ENCODE peak calls at places on chromosomes 7 and 10, in six cellular contexts. N is A549, F is endothelial cell of umbilical vein, O is HepG2, X is K562, U is GM12878. J is an unnamed sample.

GRCh38 chr10:59585046-59585700 is 124.5 kb downstream of the SLC16A9 start:
- DNase-seq in F (peak), N (no peak), U (no peak), O (no peak), X (no peak), J (no peak)

GRCh38 chr7:8532116-8532515 is 98.7 kb downstream of the NXPH1 start:
- DNase-seq in U (no peak), F (no peak), O (no peak), N (no peak), X (no peak), J (no peak)

GRCh38 chr10:59588791-59589190 is 120.9 kb downstream of the SLC16A9 start:
- DNase-seq in O (no peak), U (no peak), F (no peak), N (no peak), X (peak), J (no peak)

GRCh38 chr7:5622286-5622685 is 159.2 kb downstream of the RNF216 start:
- DNase-seq in U (no peak), X (no peak), F (no peak), O (no peak), N (no peak), J (no peak)

GRCh38 chr10:14674376-14675050 is 100.2 kb downstream of the FAM107B start:
- DNase-seq in X (no peak), F (no peak), N (no peak), U (no peak), O (no peak), J (no peak)

GRCh38 chr7:17584822-17585221 is 286.4 kb downstream of the AHR start:
- DNase-seq in F (no peak), O (no peak), N (no peak), X (no peak), U (no peak), J (no peak)

GRCh38 chr10:100631192-100631591 is 95.4 kb downstream of the HIF1AN start:
- DNase-seq in U (no peak), O (no peak), X (peak), F (no peak), N (no peak), J (no peak)

GRCh38 chr7:155289107-155289506 is 8.6 kb upstream of the INSIG1 start:
- DNase-seq in F (no peak), N (no peak), U (no peak), X (no peak), O (no peak), J (no peak)

GRCh38 chr10:92125169-92125543 is 165.7 kb downstream of the CPEB3 start:
- DNase-seq in F (no peak), O (no peak), N (no peak), X (no peak), U (no peak), J (no peak)

GRCh38 chr7:16921644-16922257 is 40.0 kb upstream of the AGR3 start:
- DNase-seq in O (no peak), N (no peak), F (no peak), U (no peak), X (no peak), J (no peak)

GRCh38 chr10:77877461-77878344 is 48.9 kb downstream of the DLG5 start:
- DNase-seq in N (no peak), U (peak), X (no peak), O (no peak), F (peak), J (peak)

GRCh38 chr10:6039711-6040110 is 22.5 kb downstream of the IL2RA start:
- DNase-seq in X (no peak), U (no peak), O (no peak), N (no peak), F (no peak), J (no peak)

GRCh38 chr10:125102821-125103220 is 57.5 kb downstream of the CTBP2 start:
- DNase-seq in N (no peak), X (no peak), U (no peak), F (no peak), O (no peak), J (no peak)

GRCh38 chr10:133391761-133392518 is 2.0 kb upstream of the MTG1 start:
- DNase-seq in U (no peak), O (no peak), X (no peak), N (no peak), F (no peak), J (no peak)

GRCh38 chr7:68722044-68722443 is 876.2 kb upstream of the AUTS2 start:
- DNase-seq in N (no peak), O (no peak), U (no peak), F (no peak), X (no peak), J (no peak)

GRCh38 chr10:86366033-86366901 is at the start of gene GRID1:
- DNase-seq in U (no peak), F (no peak), X (no peak), N (no peak), O (no peak), J (peak)

GRCh38 chr10:15504101-15504840 is 133.2 kb upstream of the FAM171A1 start:
- DNase-seq in O (no peak), X (peak), F (no peak), U (no peak), N (no peak), J (no peak)

GRCh38 chr7:157830331-157830730 is 493.5 kb downstream of the DNAJB6 start:
- DNase-seq in F (no peak), O (no peak), U (no peak), N (no peak), X (no peak), J (no peak)

GRCh38 chr10:1345368-1345767 is 289.2 kb downstream of the WDR37 start:
- DNase-seq in U (no peak), X (no peak), O (no peak), F (no peak), N (no peak), J (no peak)

GRCh38 chr10:102964713-102965112 is 46.6 kb downstream of the CNNM2 start:
- DNase-seq in X (no peak), U (no peak), N (no peak), F (no peak), O (no peak), J (no peak)

GRCh38 chr10:112092529-112092928 is 91.0 kb downstream of the GPAM start:
- DNase-seq in O (no peak), X (no peak), U (no peak), N (no peak), F (no peak), J (no peak)

GRCh38 chr7:21948364-21948763 is 2.7 kb upstream of the CDCA7L start:
- DNase-seq in U (no peak), X (no peak), F (no peak), O (no peak), N (no peak), J (no peak)

GRCh38 chr7:151281686-151282085 is 33.2 kb upstream of the SMARCD3 start:
- DNase-seq in N (no peak), X (no peak), F (no peak), U (no peak), O (no peak), J (no peak)

GRCh38 chr7:2120251-2120660 is 112.5 kb downstream of the MAD1L1 start:
- DNase-seq in O (no peak), F (no peak), N (no peak), U (no peak), X (no peak), J (no peak)

GRCh38 chr7:69934475-69934903 is 336.2 kb downstream of the AUTS2 start:
- DNase-seq in X (no peak), N (no peak), F (no peak), U (no peak), O (no peak), J (no peak)

GRCh38 chr7:155489862-155490696 is 32.1 kb downstream of the EN2 start:
- DNase-seq in F (no peak), U (no peak), X (no peak), O (no peak), N (no peak), J (no peak)

GRCh38 chr10:132322621-132323048 is 9.4 kb upstream of the LRRC27 start:
- DNase-seq in U (no peak), N (peak), O (peak), F (no peak), X (no peak), J (peak)

GRCh38 chr7:22647451-22648257 is 79.3 kb upstream of the IL6 start:
- DNase-seq in U (no peak), O (no peak), F (peak), X (peak), N (no peak), J (no peak)

GRCh38 chr7:20440472-20441105 is 109.9 kb downstream of the ITGB8 start:
- DNase-seq in X (peak), O (peak), U (no peak), F (peak), N (peak), J (peak)

GRCh38 chr10:70549351-70549961 is 53.1 kb downstream of the PRF1 start:
- DNase-seq in N (no peak), F (no peak), X (no peak), U (no peak), O (no peak), J (no peak)

GRCh38 chr10:63611078-63611477 is 89.9 kb downstream of the REEP3 start:
- DNase-seq in F (peak), X (no peak), U (no peak), O (no peak), N (no peak), J (no peak)
- TF ChIP-seq MAX in F (no peak), X (no peak), U (no peak), O (no peak), N (no peak), J (no peak)

GRCh38 chr7:34011017-34011680 is 105.8 kb downstream of the BMPER start:
- DNase-seq in X (no peak), O (no peak), F (no peak), U (no peak), N (no peak), J (no peak)
- TF ChIP-seq MYC in X (no peak), O (no peak), F (no peak), U (no peak), N (no peak), J (no peak)

GRCh38 chr10:33186150-33186549 is 148.3 kb downstream of the NRP1 start:
- DNase-seq in X (no peak), U (no peak), N (no peak), F (no peak), O (no peak), J (no peak)

GRCh38 chr10:33180390-33180789 is 154.1 kb downstream of the NRP1 start:
- DNase-seq in U (no peak), O (peak), F (no peak), N (no peak), X (no peak), J (no peak)

GRCh38 chr10:33187427-33187999 is 147.0 kb downstream of the NRP1 start:
- DNase-seq in X (no peak), N (no peak), F (no peak), O (no peak), U (no peak), J (no peak)

GRCh38 chr10:33179056-33179455 is 155.4 kb downstream of the NRP1 start:
- DNase-seq in U (no peak), F (peak), O (no peak), N (no peak), X (no peak), J (no peak)

DNA sequence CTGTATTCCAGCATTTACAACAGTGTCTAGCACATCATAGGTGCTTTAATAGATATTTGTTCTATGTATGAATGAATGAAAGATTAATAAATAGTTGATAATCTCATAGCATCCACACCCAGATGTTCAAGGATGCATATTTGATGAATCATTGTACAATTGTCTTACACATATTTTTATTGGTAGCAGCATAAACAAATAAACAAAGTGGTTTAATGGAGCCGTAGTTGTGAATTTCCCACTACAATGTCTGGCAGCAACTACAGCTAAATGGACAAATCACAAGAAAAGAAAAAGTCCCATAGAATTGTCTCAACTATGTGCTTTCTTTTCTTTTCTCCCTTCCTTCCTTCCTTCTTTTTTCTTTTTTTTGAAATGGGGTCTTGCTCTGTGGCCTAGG is 150.8 kb downstream of the NRP1 start:
- DNase-seq in X (no peak), N (no peak), U (no peak), F (no peak), O (no peak), J (no peak)
- TF ChIP-seq MAX in X (no peak), N (no peak), U (no peak), F (no peak), O (no peak), J (no peak)

GRCh38 chr7:84043661-84044191 is 150.9 kb downstream of the SEMA3A start:
- DNase-seq in O (peak), X (no peak), F (no peak), U (no peak), N (no peak), J (no peak)

GRCh38 chr7:84039432-84039831 is 155.2 kb downstream of the SEMA3A start:
- DNase-seq in O (no peak), F (no peak), X (no peak), N (no peak), U (no peak), J (no peak)

GRCh38 chr7:84041649-84042048 is 152.9 kb downstream of the SEMA3A start:
- DNase-seq in F (no peak), O (no peak), N (no peak), U (no peak), X (no peak), J (no peak)

GRCh38 chr7:84040365-84040764 is 154.2 kb downstream of the SEMA3A start:
- DNase-seq in U (no peak), N (no peak), F (no peak), X (no peak), O (peak), J (no peak)

DNA sequence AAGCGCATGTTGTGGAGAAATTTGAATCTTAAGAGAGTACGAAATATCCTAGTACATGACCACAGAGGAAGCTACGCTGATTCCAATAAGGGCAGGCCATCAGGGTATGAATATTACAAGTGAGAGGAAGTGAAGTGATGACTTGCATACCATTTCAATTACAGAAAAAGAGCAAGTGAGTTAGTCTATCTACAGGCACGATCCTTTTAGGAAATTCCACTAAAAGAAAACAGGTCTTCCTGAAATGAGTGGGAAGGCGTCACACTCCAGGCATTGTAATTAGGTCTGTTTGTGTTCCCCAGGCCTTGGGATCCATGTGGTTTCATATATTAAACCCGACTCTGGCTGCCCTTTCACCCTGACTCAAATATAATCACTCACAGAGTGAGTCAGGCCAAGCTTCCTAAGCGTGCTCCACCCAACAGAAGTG is 152.5 kb downstream of the SEMA3A start:
- DNase-seq in F (peak), N (no peak), O (no peak), X (no peak), U (no peak), J (no peak)
- TF ChIP-seq MYC in F (no peak), N (no peak), O (no peak), X (no peak), U (no peak), J (no peak)